ENCODE peak calls at places on chromosomes 11 and 22, in seven cellular contexts. H is fibroblast of lung, P is heart right ventricle, F is thoracic aorta, Y is right lobe of liver, N is MM.1S, U is GM23248. I is an unnamed sample.

GRCh38 chr11:83070878-83071640 is 638 bp downstream of the RAB30 start:
- DNase-seq in H (peak; percentile 47), P (peak; percentile 42), F (no peak), Y (peak; percentile 60), N (no peak), U (peak; percentile 53), I (peak; percentile 71)

GRCh38 chr11:102843474-102843873 is at the start of gene MMP3:
- DNase-seq in H (no peak), P (no peak), F (no peak), Y (no peak), N (no peak), U (peak; percentile 75), I (no peak)

GRCh38 chr11:69277074-69277809 is 16.7 kb upstream of the MYEOV start:
- DNase-seq in H (no peak), P (peak; percentile 17), F (no peak), Y (no peak), N (peak; percentile 13), U (no peak), I (peak; percentile 59)

GRCh38 chr22:30876925-30877553 is 91.5 kb downstream of the MORC2 start:
- DNase-seq in H (peak; percentile 70), P (peak; percentile 49), F (no peak), Y (no peak), N (no peak), U (peak; percentile 16), I (no peak)

GRCh38 chr11:31822604-31823371 is 11.7 kb upstream of the PAX6 start:
- DNase-seq in H (no peak), P (no peak), F (no peak), Y (no peak), N (no peak), U (no peak), I (no peak)

GRCh38 chr11:102794382-102794781 is 3.6 kb downstream of the MMP1 start:
- DNase-seq in H (no peak), P (no peak), F (no peak), Y (no peak), N (peak; percentile 26), U (peak; percentile 62), I (no peak)

GRCh38 chr22:19679476-19680099 is 34.7 kb upstream of the SEPTIN5 start:
- DNase-seq in H (no peak), P (peak; percentile 75), F (no peak), Y (peak; percentile 63), N (no peak), U (peak; percentile 45), I (peak; percentile 82)

GRCh38 chr11:112012877-112013276 is 12.3 kb upstream of the DLAT start:
- DNase-seq in H (peak; percentile 70), P (no peak), F (no peak), Y (no peak), N (no peak), U (peak; percentile 39), I (no peak)

GRCh38 chr22:20844055-20845037 is 14.3 kb downstream of the PI4KA start:
- DNase-seq in H (no peak), P (no peak), F (no peak), Y (no peak), N (no peak), U (no peak), I (no peak)

GRCh38 chr11:8263109-8263768 is 439 bp downstream of the LMO1 start:
- DNase-seq in H (peak; percentile 25), P (no peak), F (no peak), Y (no peak), N (no peak), U (peak; percentile 42), I (peak; percentile 54)

GRCh38 chr11:65355776-65356393 is 1.3 kb downstream of the TIGD3 start:
- DNase-seq in H (peak; percentile 31), P (peak; percentile 52), F (no peak), Y (peak; percentile 37), N (no peak), U (peak; percentile 82), I (peak; percentile 75)

GRCh38 chr22:23183107-23183698 is 2.9 kb downstream of the BCR start:
- DNase-seq in H (peak; percentile 59), P (no peak), F (no peak), Y (peak; percentile 68), N (peak; percentile 43), U (peak; percentile 75), I (peak; percentile 74)

GRCh38 chr11:28526406-28526751 is 418.2 kb downstream of the METTL15 start:
- DNase-seq in H (peak; percentile 21), P (no peak), F (no peak), Y (no peak), N (no peak), U (peak; percentile 49), I (no peak)

GRCh38 chr11:36702330-36703054 is 104.5 kb upstream of the RAG2 start:
- DNase-seq in H (peak; percentile 77), P (no peak), F (no peak), Y (no peak), N (peak; percentile 55), U (peak; percentile 72), I (no peak)

GRCh38 chr11:22666700-22667439 is 459 bp downstream of the GAS2 start:
- DNase-seq in H (peak; percentile 17), P (peak; percentile 66), F (no peak), Y (peak; percentile 77), N (peak; percentile 48), U (peak; percentile 20), I (peak; percentile 68)

GRCh38 chr11:35968386-35969088 is 24.7 kb downstream of the LDLRAD3 start:
- DNase-seq in H (no peak), P (no peak), F (no peak), Y (no peak), N (no peak), U (no peak), I (no peak)

GRCh38 chr22:36577019-36577418 is 48.1 kb upstream of the EIF3D start:
- DNase-seq in H (peak; percentile 22), P (no peak), F (no peak), Y (no peak), N (no peak), U (peak; percentile 93), I (no peak)

GRCh38 chr11:43976863-43977262 is 34.4 kb downstream of the C11orf96 start:
- DNase-seq in H (no peak), P (no peak), F (no peak), Y (no peak), N (no peak), U (peak; percentile 44), I (no peak)

GRCh38 chr11:64089027-64089360 is 53.3 kb downstream of the FLRT1 start:
- DNase-seq in H (no peak), P (no peak), F (no peak), Y (no peak), N (no peak), U (no peak), I (peak; percentile 79)

GRCh38 chr11:90178751-90179150 is 44.1 kb downstream of the CHORDC1 start:
- DNase-seq in H (no peak), P (no peak), F (no peak), Y (no peak), N (no peak), U (no peak), I (no peak)

GRCh38 chr11:118923721-118924587 is 1.8 kb downstream of the BCL9L start:
- DNase-seq in H (no peak), P (no peak), F (no peak), Y (peak; percentile 31), N (no peak), U (peak; percentile 44), I (peak; percentile 66)
- H3K4me1 ChIP-seq in H (peaks cover 30% of the 10 kb centered on the region), P (peaks cover 51% of the 10 kb centered on the region), F (peaks cover 71% of the 10 kb centered on the region), Y (peaks cover 42% of the 10 kb centered on the region), N (peaks cover 28% of the 10 kb centered on the region), U (peaks cover 38% of the 10 kb centered on the region), I (peaks cover 56% of the 10 kb centered on the region)

DNA sequence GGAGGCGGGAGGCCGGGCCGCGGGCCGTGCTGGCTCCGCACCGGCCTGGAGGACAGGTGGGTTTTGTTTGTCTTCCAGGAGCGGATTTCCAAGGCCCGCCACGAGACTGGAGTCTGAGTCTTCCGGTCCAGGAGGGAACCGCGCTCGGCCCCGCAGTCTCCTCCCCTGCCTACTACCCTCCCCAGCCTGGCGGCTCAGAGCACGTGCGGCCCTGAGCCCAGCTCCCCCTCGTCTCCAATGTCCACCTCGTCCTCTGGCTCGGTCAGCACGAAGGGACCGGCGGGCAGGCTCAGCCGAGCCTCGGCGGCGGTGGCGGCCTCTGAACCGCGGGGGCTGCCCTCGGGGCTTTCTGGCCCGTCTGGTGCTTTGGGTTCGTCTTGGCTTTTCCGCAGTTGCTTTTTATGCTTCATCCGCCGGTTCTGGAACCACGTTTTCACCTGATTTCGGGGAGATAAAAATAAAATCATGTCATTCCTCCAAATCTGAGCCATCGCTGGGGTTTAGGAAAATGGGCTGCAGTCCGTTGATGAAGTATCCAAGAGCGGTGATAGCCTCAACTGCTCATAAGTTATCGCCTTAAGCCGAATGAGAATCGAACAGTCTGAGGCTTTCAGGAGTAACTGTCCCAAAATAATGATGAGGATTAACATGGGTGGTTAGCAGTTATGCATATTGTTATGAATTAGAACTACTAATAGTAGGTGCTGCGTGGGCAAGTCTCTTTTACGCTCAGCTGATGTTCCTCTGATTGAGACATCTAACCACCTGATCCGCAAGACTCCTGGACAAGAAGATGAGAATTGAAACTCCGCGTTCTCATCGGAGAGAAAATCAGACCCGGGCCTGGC is 4.0 kb downstream of the BSX start:
- DNase-seq in H (no peak), P (no peak), F (no peak), Y (no peak), N (no peak), U (peak; percentile 18), I (no peak)
- H3K4me3 ChIP-seq in H (no peak overlapping the region), P (peak overlapping the region; percentile 29), F (peak overlapping the region; percentile 53), Y (no peak overlapping the region), N (no peak overlapping the region), U (peak overlapping the region; percentile 41), I (no peak overlapping the region)

DNA sequence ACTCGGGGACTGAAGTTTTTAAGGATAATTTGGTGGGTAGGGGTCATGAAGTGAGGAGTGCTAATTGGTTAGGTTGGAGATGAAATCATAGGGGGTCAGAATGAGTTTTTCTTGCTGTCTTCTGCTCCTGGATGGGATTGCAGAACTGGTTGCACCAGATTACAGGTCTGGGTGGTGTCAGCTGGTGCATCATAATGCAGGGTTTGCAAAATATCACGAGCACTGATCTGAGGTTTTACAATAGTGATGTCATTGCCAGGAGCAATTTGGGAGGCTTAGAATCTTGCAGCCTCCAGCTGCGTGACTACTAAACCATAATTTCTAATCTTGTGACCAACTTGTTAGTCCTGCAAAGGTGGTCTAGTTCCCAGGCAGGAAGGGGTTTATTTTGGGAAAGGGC is 46.4 kb upstream of the CALCB start:
- DNase-seq in H (no peak), P (no peak), F (no peak), Y (no peak), N (no peak), U (no peak), I (no peak)
- H3K4me1 ChIP-seq in H (no peaks in the 10 kb centered on the region), P (no peaks in the 10 kb centered on the region), F (no peaks in the 10 kb centered on the region), Y (no peaks in the 10 kb centered on the region), N (no peaks in the 10 kb centered on the region), U (no peaks in the 10 kb centered on the region), I (no peaks in the 10 kb centered on the region)

GRCh38 chr22:27802389-27803079 is 978 bp upstream of the MN1 start:
- DNase-seq in H (no peak), P (no peak), F (no peak), Y (peak; percentile 30), N (no peak), U (no peak), I (no peak)
- H3K4me3 ChIP-seq in H (peak overlapping the region; percentile 59), P (peak overlapping the region; percentile 93), F (peak overlapping the region; percentile 84), Y (peak overlapping the region; percentile 69), N (no peak overlapping the region), U (peak overlapping the region; percentile 85), I (peak overlapping the region; percentile 69)

GRCh38 chr11:130052556-130052955 is 17.1 kb upstream of the APLP2 start:
- DNase-seq in H (no peak), P (no peak), F (no peak), Y (no peak), N (no peak), U (peak; percentile 53), I (no peak)
- H3K4me1 ChIP-seq in H (no peaks in the 10 kb centered on the region), P (peaks cover 6% of the 10 kb centered on the region), F (peaks cover 19% of the 10 kb centered on the region), Y (no peaks in the 10 kb centered on the region), N (no peaks in the 10 kb centered on the region), U (peaks cover 29% of the 10 kb centered on the region), I (no peaks in the 10 kb centered on the region)

I was measured in upper lobe of right lung.